ENCODE peak calls at places on chromosomes 12 and 14, in eight cellular contexts. One of them, this sample, is unnamed.

GRCh38 chr12:94763461-94763860 is 113.1 kb upstream of the TMCC3 start:
- DNase-seq in GM12865: peak; percentile 35
- DNase-seq in IMR-90: no peak
- DNase-seq in CD8-positive, alpha-beta T cell: no peak
- DNase-seq in MCF 10A: no peak
- DNase-seq in AG10803: no peak
- DNase-seq in lower lobe of right lung: no peak
- DNase-seq in epithelial cell of esophagus: no peak
- DNase-seq in this sample: no peak

GRCh38 chr12:981956-982355 is 9.1 kb upstream of the ERC1 start:
- DNase-seq in GM12865: no peak
- DNase-seq in IMR-90: no peak
- DNase-seq in CD8-positive, alpha-beta T cell: no peak
- DNase-seq in MCF 10A: no peak
- DNase-seq in AG10803: peak; percentile 42
- DNase-seq in lower lobe of right lung: no peak
- DNase-seq in epithelial cell of esophagus: no peak
- DNase-seq in this sample: no peak

GRCh38 chr14:105841022-105842009 is 314.9 kb downstream of the TMEM121 start:
- DNase-seq in GM12865: no peak
- DNase-seq in IMR-90: no peak
- DNase-seq in CD8-positive, alpha-beta T cell: no peak
- DNase-seq in MCF 10A: no peak
- DNase-seq in AG10803: no peak
- DNase-seq in lower lobe of right lung: no peak
- DNase-seq in epithelial cell of esophagus: no peak
- DNase-seq in this sample: no peak

GRCh38 chr14:70052990-70053389 is 135.8 kb downstream of the SLC8A3 start:
- DNase-seq in GM12865: peak; percentile 14
- DNase-seq in IMR-90: peak; percentile 28
- DNase-seq in CD8-positive, alpha-beta T cell: no peak
- DNase-seq in MCF 10A: peak; percentile 62
- DNase-seq in AG10803: peak; percentile 2
- DNase-seq in lower lobe of right lung: no peak
- DNase-seq in epithelial cell of esophagus: peak; percentile 61
- DNase-seq in this sample: peak; percentile 28

GRCh38 chr12:57112492-57113294 is 1.5 kb upstream of the STAT6 start:
- DNase-seq in GM12865: no peak
- DNase-seq in IMR-90: no peak
- DNase-seq in CD8-positive, alpha-beta T cell: no peak
- DNase-seq in MCF 10A: no peak
- DNase-seq in AG10803: no peak
- DNase-seq in lower lobe of right lung: no peak
- DNase-seq in epithelial cell of esophagus: no peak
- DNase-seq in this sample: no peak

GRCh38 chr12:54431911-54432814 is 13.1 kb upstream of the ITGA5 start:
- DNase-seq in GM12865: no peak
- DNase-seq in IMR-90: peak; percentile 80
- DNase-seq in CD8-positive, alpha-beta T cell: no peak
- DNase-seq in MCF 10A: peak; percentile 97
- DNase-seq in AG10803: peak; percentile 86
- DNase-seq in lower lobe of right lung: no peak
- DNase-seq in epithelial cell of esophagus: peak; percentile 98
- DNase-seq in this sample: peak; percentile 100

GRCh38 chr14:50335389-50335788 is 23.3 kb downstream of the DMAC2L start:
- DNase-seq in GM12865: no peak
- DNase-seq in IMR-90: peak; percentile 72
- DNase-seq in CD8-positive, alpha-beta T cell: no peak
- DNase-seq in MCF 10A: no peak
- DNase-seq in AG10803: peak; percentile 59
- DNase-seq in lower lobe of right lung: no peak
- DNase-seq in epithelial cell of esophagus: peak; percentile 12
- DNase-seq in this sample: no peak

GRCh38 chr12:84920331-84920730 is 7.7 kb upstream of the SLC6A15 start:
- DNase-seq in GM12865: no peak
- DNase-seq in IMR-90: peak; percentile 4
- DNase-seq in CD8-positive, alpha-beta T cell: no peak
- DNase-seq in MCF 10A: peak; percentile 36
- DNase-seq in AG10803: no peak
- DNase-seq in lower lobe of right lung: no peak
- DNase-seq in epithelial cell of esophagus: peak; percentile 85
- DNase-seq in this sample: peak; percentile 74

GRCh38 chr14:21846227-21846885 is 172.7 kb upstream of the OR4E1 start:
- DNase-seq in GM12865: peak; percentile 33
- DNase-seq in IMR-90: peak; percentile 0
- DNase-seq in CD8-positive, alpha-beta T cell: peak; percentile 32
- DNase-seq in MCF 10A: peak; percentile 45
- DNase-seq in AG10803: no peak
- DNase-seq in lower lobe of right lung: no peak
- DNase-seq in epithelial cell of esophagus: peak; percentile 24
- DNase-seq in this sample: no peak

GRCh38 chr12:117749431-117749830 is 219.4 kb downstream of the KSR2 start:
- DNase-seq in GM12865: no peak
- DNase-seq in IMR-90: no peak
- DNase-seq in CD8-positive, alpha-beta T cell: no peak
- DNase-seq in MCF 10A: peak; percentile 10
- DNase-seq in AG10803: peak; percentile 34
- DNase-seq in lower lobe of right lung: no peak
- DNase-seq in epithelial cell of esophagus: no peak
- DNase-seq in this sample: no peak

GRCh38 chr14:24840204-24840893 is 206.4 kb upstream of the GZMB start:
- DNase-seq in GM12865: no peak
- DNase-seq in IMR-90: no peak
- DNase-seq in CD8-positive, alpha-beta T cell: no peak
- DNase-seq in MCF 10A: no peak
- DNase-seq in AG10803: peak; percentile 68
- DNase-seq in lower lobe of right lung: no peak
- DNase-seq in epithelial cell of esophagus: no peak
- DNase-seq in this sample: no peak

GRCh38 chr12:51653431-51653830 is 62.4 kb downstream of the SCN8A start:
- DNase-seq in GM12865: no peak
- DNase-seq in IMR-90: peak; percentile 31
- DNase-seq in CD8-positive, alpha-beta T cell: no peak
- DNase-seq in MCF 10A: no peak
- DNase-seq in AG10803: no peak
- DNase-seq in lower lobe of right lung: no peak
- DNase-seq in epithelial cell of esophagus: no peak
- DNase-seq in this sample: no peak

GRCh38 chr14:84144166-84144565 is 1385.8 kb upstream of the FLRT2 start:
- DNase-seq in GM12865: no peak
- DNase-seq in IMR-90: peak; percentile 28
- DNase-seq in CD8-positive, alpha-beta T cell: no peak
- DNase-seq in MCF 10A: no peak
- DNase-seq in AG10803: no peak
- DNase-seq in lower lobe of right lung: no peak
- DNase-seq in epithelial cell of esophagus: no peak
- DNase-seq in this sample: no peak

GRCh38 chr12:12736759-12737676 is 19.9 kb downstream of the CDKN1B start:
- DNase-seq in GM12865: peak; percentile 86
- DNase-seq in IMR-90: peak; percentile 85
- DNase-seq in CD8-positive, alpha-beta T cell: no peak
- DNase-seq in MCF 10A: peak; percentile 55
- DNase-seq in AG10803: peak; percentile 76
- DNase-seq in lower lobe of right lung: no peak
- DNase-seq in epithelial cell of esophagus: peak; percentile 51
- DNase-seq in this sample: no peak

GRCh38 chr14:102817942-102818940 is 41.0 kb downstream of the TRAF3 start:
- DNase-seq in GM12865: peak; percentile 80
- DNase-seq in IMR-90: peak; percentile 54
- DNase-seq in CD8-positive, alpha-beta T cell: no peak
- DNase-seq in MCF 10A: no peak
- DNase-seq in AG10803: peak; percentile 25
- DNase-seq in lower lobe of right lung: no peak
- DNase-seq in epithelial cell of esophagus: peak; percentile 74
- DNase-seq in this sample: no peak

GRCh38 chr14:26522985-26523384 is 74.8 kb downstream of the NOVA1 start:
- DNase-seq in GM12865: no peak
- DNase-seq in IMR-90: peak; percentile 89
- DNase-seq in CD8-positive, alpha-beta T cell: no peak
- DNase-seq in MCF 10A: no peak
- DNase-seq in AG10803: peak; percentile 58
- DNase-seq in lower lobe of right lung: no peak
- DNase-seq in epithelial cell of esophagus: no peak
- DNase-seq in this sample: no peak

GRCh38 chr12:130872179-130873096 is 572 bp downstream of the RAN start:
- DNase-seq in GM12865: peak; percentile 50
- DNase-seq in IMR-90: no peak
- DNase-seq in CD8-positive, alpha-beta T cell: no peak
- DNase-seq in MCF 10A: no peak
- DNase-seq in AG10803: peak; percentile 35
- DNase-seq in lower lobe of right lung: peak; percentile 61
- DNase-seq in epithelial cell of esophagus: peak; percentile 36
- DNase-seq in this sample: no peak

DNA sequence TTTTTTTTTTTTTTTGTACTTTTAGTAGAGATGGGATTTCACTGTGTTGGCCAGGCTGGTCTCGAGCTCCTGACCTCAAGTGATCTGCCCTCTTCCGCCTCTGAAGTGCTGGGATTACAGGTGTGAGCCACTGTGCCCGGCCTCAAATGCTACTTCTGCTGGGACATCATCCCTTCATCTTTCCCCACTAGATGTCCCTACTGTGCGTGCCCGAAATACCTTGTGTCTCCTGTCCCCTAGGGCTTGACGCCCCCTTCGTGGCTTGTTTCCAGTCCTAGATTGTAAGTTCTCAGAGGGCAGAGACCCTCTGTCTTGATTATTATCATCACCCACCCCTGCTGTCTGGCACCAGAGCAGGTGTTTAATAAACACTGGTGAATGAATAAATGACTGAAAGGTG is 14.9 kb downstream of the CCDC63 start:
- DNase-seq in GM12865: no peak
- DNase-seq in IMR-90: no peak
- DNase-seq in CD8-positive, alpha-beta T cell: no peak
- DNase-seq in MCF 10A: no peak
- DNase-seq in AG10803: no peak
- DNase-seq in lower lobe of right lung: no peak
- DNase-seq in epithelial cell of esophagus: no peak
- DNase-seq in this sample: no peak
- TF ChIP-seq CTCF in GM12865: peak; percentile 25
- TF ChIP-seq CTCF in IMR-90: no peak
- TF ChIP-seq CTCF in CD8-positive, alpha-beta T cell: no peak
- TF ChIP-seq CTCF in MCF 10A: no peak
- TF ChIP-seq CTCF in AG10803: no peak
- TF ChIP-seq CTCF in lower lobe of right lung: no peak
- TF ChIP-seq CTCF in epithelial cell of esophagus: no peak
- TF ChIP-seq CTCF in this sample: no peak

GRCh38 chr12:110468212-110469048 is at the start of the genes FAM216A and GPN3:
- DNase-seq in GM12865: peak; percentile 98
- DNase-seq in IMR-90: peak; percentile 98
- DNase-seq in CD8-positive, alpha-beta T cell: peak; percentile 89
- DNase-seq in MCF 10A: peak; percentile 99
- DNase-seq in AG10803: peak; percentile 97
- DNase-seq in lower lobe of right lung: peak; percentile 96
- DNase-seq in epithelial cell of esophagus: peak; percentile 99
- DNase-seq in this sample: peak; percentile 98
- TF ChIP-seq CTCF in GM12865: no peak
- TF ChIP-seq CTCF in IMR-90: no peak
- TF ChIP-seq CTCF in CD8-positive, alpha-beta T cell: no peak
- TF ChIP-seq CTCF in MCF 10A: no peak
- TF ChIP-seq CTCF in AG10803: no peak
- TF ChIP-seq CTCF in lower lobe of right lung: no peak
- TF ChIP-seq CTCF in epithelial cell of esophagus: no peak
- TF ChIP-seq CTCF in this sample: no peak

GRCh38 chr14:93736378-93737014 is 51.8 kb downstream of the PRIMA1 start:
- DNase-seq in GM12865: peak; percentile 4
- DNase-seq in IMR-90: no peak
- DNase-seq in CD8-positive, alpha-beta T cell: no peak
- DNase-seq in MCF 10A: no peak
- DNase-seq in AG10803: no peak
- DNase-seq in lower lobe of right lung: no peak
- DNase-seq in epithelial cell of esophagus: no peak
- DNase-seq in this sample: no peak
- TF ChIP-seq CTCF in GM12865: no peak
- TF ChIP-seq CTCF in IMR-90: no peak
- TF ChIP-seq CTCF in CD8-positive, alpha-beta T cell: no peak
- TF ChIP-seq CTCF in MCF 10A: no peak
- TF ChIP-seq CTCF in AG10803: peak; percentile 1
- TF ChIP-seq CTCF in lower lobe of right lung: peak; percentile 10
- TF ChIP-seq CTCF in epithelial cell of esophagus: no peak
- TF ChIP-seq CTCF in this sample: no peak

DNA sequence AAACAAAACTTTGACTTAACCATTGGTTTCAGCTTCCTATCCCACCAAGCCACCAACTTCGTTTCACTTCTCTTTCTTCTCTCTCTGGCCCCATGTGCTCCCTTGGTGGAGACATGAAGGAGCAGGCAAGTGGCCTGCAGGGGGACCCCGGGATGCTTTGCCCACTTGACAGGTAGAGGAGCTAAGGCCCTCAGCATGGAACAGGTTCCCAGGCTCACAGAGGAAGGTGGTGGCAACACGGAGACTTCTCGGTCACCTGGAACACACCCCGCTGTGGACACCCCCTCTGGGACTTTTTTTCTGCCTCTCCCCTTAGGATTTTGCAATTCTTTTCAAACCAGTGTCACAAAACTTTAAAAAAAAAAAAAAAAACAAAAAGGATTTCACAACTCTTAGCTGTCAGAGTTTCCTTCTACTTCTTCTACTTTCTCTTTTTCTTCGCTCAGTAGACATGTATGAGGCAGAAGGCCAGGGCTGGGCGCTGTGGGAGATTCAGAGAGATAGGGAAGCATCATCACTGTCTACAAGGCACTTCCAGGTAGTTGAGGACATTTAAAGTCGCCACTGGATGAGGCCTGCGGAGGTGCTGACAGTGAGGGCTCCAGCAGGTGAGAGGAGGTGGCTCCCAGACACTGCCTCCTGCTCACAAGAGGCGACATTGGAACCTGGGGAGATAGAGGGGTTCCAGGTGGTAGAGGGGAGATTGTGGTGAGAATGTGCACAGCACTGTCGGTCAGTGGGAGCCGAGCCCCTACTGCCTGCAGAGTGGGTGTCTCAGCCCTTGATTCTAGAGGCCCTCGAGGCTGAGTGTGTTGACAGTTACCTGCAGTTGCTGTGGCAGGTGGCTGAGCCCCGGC is 119.6 kb downstream of the GCH1 start:
- DNase-seq in GM12865: peak; percentile 84
- DNase-seq in IMR-90: no peak
- DNase-seq in CD8-positive, alpha-beta T cell: no peak
- DNase-seq in MCF 10A: no peak
- DNase-seq in AG10803: no peak
- DNase-seq in lower lobe of right lung: peak; percentile 66
- DNase-seq in epithelial cell of esophagus: no peak
- DNase-seq in this sample: no peak
- TF ChIP-seq CTCF in GM12865: peak; percentile 59
- TF ChIP-seq CTCF in IMR-90: no peak
- TF ChIP-seq CTCF in CD8-positive, alpha-beta T cell: no peak
- TF ChIP-seq CTCF in MCF 10A: no peak
- TF ChIP-seq CTCF in AG10803: peak; percentile 14
- TF ChIP-seq CTCF in lower lobe of right lung: peak; percentile 22
- TF ChIP-seq CTCF in epithelial cell of esophagus: no peak
- TF ChIP-seq CTCF in this sample: peak; percentile 18

GRCh38 chr12:104386461-104386860 is 70.3 kb upstream of the CHST11 start:
- DNase-seq in GM12865: no peak
- DNase-seq in IMR-90: no peak
- DNase-seq in CD8-positive, alpha-beta T cell: no peak
- DNase-seq in MCF 10A: no peak
- DNase-seq in AG10803: no peak
- DNase-seq in lower lobe of right lung: no peak
- DNase-seq in epithelial cell of esophagus: no peak
- DNase-seq in this sample: no peak
- TF ChIP-seq CTCF in GM12865: no peak
- TF ChIP-seq CTCF in IMR-90: no peak
- TF ChIP-seq CTCF in CD8-positive, alpha-beta T cell: no peak
- TF ChIP-seq CTCF in MCF 10A: no peak
- TF ChIP-seq CTCF in AG10803: no peak
- TF ChIP-seq CTCF in lower lobe of right lung: no peak
- TF ChIP-seq CTCF in epithelial cell of esophagus: no peak
- TF ChIP-seq CTCF in this sample: no peak